ENCODE peak calls at places on chromosomes 2 and 18, in four cellular contexts. T is CD8-positive, alpha-beta T cell; A is dorsolateral prefrontal cortex; W is vagina. X is an unnamed sample.

GRCh38 chr2:110106642-110107041 is 9.0 kb downstream of the MALL start:
- DNase-seq in T (no peak), A (no peak), W (no peak), X (no peak)

GRCh38 chr18:80246656-80247402 is 485 bp downstream of the PARD6G start:
- DNase-seq in T (no peak), A (no peak), W (no peak), X (no peak)

GRCh38 chr2:80527119-80527518 is 222.6 kb upstream of the LRRTM1 start:
- DNase-seq in T (no peak), A (no peak), W (no peak), X (no peak)

GRCh38 chr2:168798888-168799410 is 3.5 kb upstream of the NOSTRIN start:
- DNase-seq in T (no peak), A (no peak), W (no peak), X (no peak)

GRCh38 chr2:144354953-144355352 is 165.0 kb downstream of the ZEB2 start:
- DNase-seq in T (no peak), A (no peak), W (no peak), X (no peak)

GRCh38 chr2:170354409-170354808 is 176.5 kb downstream of the MYO3B start:
- DNase-seq in T (no peak), A (no peak), W (no peak), X (no peak)

GRCh38 chr18:7146067-7146466 is 28.5 kb upstream of the LAMA1 start:
- DNase-seq in T (no peak), A (no peak), W (no peak), X (no peak)

GRCh38 chr2:241030333-241030680 is 31.9 kb downstream of the SNED1 start:
- DNase-seq in T (no peak), A (no peak), W (peak), X (no peak)

GRCh38 chr2:29113891-29114321 is 1.3 kb upstream of the CLIP4 start:
- DNase-seq in T (no peak), A (no peak), W (no peak), X (no peak)

GRCh38 chr2:218367415-218368149 is 10.9 kb downstream of the CATIP start:
- DNase-seq in T (peak), A (peak), W (no peak), X (peak)

GRCh38 chr18:23365602-23366001 is 87.5 kb upstream of the RIOK3 start:
- DNase-seq in T (no peak), A (no peak), W (no peak), X (no peak)

GRCh38 chr2:102141011-102141914 is 1.3 kb upstream of the IL1R1 start:
- DNase-seq in T (no peak), A (no peak), W (no peak), X (no peak)

GRCh38 chr18:52340466-52341378 is 725 bp downstream of the DCC start:
- DNase-seq in T (no peak), A (peak), W (no peak), X (peak)

GRCh38 chr2:140316345-140316744 is 1536.2 kb upstream of the NXPH2 start:
- DNase-seq in T (no peak), A (no peak), W (no peak), X (no peak)

GRCh38 chr2:160533482-160533881 is 39.9 kb upstream of the RBMS1 start:
- DNase-seq in T (no peak), A (no peak), W (no peak), X (no peak)

GRCh38 chr2:44450806-44451205 is 89.1 kb downstream of the CAMKMT start:
- DNase-seq in T (no peak), A (no peak), W (no peak), X (no peak)

GRCh38 chr2:226678422-226678821 is 121.2 kb downstream of the IRS1 start:
- DNase-seq in T (no peak), A (no peak), W (no peak), X (no peak)

GRCh38 chr2:234679766-234680687 is 183.1 kb upstream of the ARL4C start:
- DNase-seq in T (no peak), A (no peak), W (no peak), X (no peak)

GRCh38 chr2:126976721-126977328 is 78.1 kb downstream of the TEX51 start:
- DNase-seq in T (no peak), A (no peak), W (no peak), X (no peak)

GRCh38 chr18:42086288-42086687 is 131.3 kb downstream of the PIK3C3 start:
- DNase-seq in T (no peak), A (no peak), W (no peak), X (no peak)

GRCh38 chr2:100321181-100321880 is 970 bp downstream of the LONRF2 start:
- DNase-seq in T (no peak), A (no peak), W (no peak), X (peak)

GRCh38 chr2:191617589-191617988 is 60.3 kb upstream of the NABP1 start:
- DNase-seq in T (peak), A (no peak), W (no peak), X (no peak)

GRCh38 chr2:112634153-112634873 is 11.4 kb upstream of the SLC20A1 start:
- DNase-seq in T (no peak), A (no peak), W (no peak), X (no peak)

GRCh38 chr2:31256611-31257382 is 22.8 kb downstream of the EHD3 start:
- DNase-seq in T (no peak), A (no peak), W (no peak), X (no peak)

GRCh38 chr2:71935291-71935848 is 212.3 kb downstream of the CYP26B1 start:
- DNase-seq in T (no peak), A (no peak), W (no peak), X (no peak)

GRCh38 chr2:168723494-168723893 is 78.9 kb upstream of the NOSTRIN start:
- DNase-seq in T (no peak), A (no peak), W (no peak), X (no peak)

GRCh38 chr18:25175558-25175957 is 176.4 kb downstream of the ZNF521 start:
- DNase-seq in T (no peak), A (no peak), W (no peak), X (no peak)

GRCh38 chr2:11368059-11368572 is 23.7 kb upstream of the ROCK2 start:
- DNase-seq in T (no peak), A (no peak), W (no peak), X (peak)

GRCh38 chr2:106094101-106094860 is 99.8 kb downstream of the UXS1 start:
- DNase-seq in T (peak), A (no peak), W (no peak), X (no peak)

GRCh38 chr2:27705851-27706622 is 42.3 kb downstream of the SLC4A1AP start:
- DNase-seq in T (no peak), A (no peak), W (no peak), X (no peak)

GRCh38 chr2:36594849-36595248 is 3.1 kb downstream of the FEZ2 start:
- DNase-seq in T (no peak), A (no peak), W (no peak), X (no peak)

GRCh38 chr2:132424526-132425121 is 8.0 kb downstream of the GPR39 start:
- DNase-seq in T (no peak), A (no peak), W (no peak), X (no peak)

GRCh38 chr2:232931636-232932035 is 61.6 kb downstream of the SNORC start:
- DNase-seq in T (no peak), A (no peak), W (no peak), X (no peak)

GRCh38 chr2:28390857-28391563 is 1.6 kb upstream of the FOSL2 start:
- DNase-seq in T (no peak), A (no peak), W (no peak), X (peak)

GRCh38 chr18:28834889-28835288 is 658.0 kb upstream of the CDH2 start:
- DNase-seq in T (no peak), A (no peak), W (no peak), X (no peak)

GRCh38 chr18:45916302-45916701 is 50.8 kb downstream of the EPG5 start:
- DNase-seq in T (no peak), A (no peak), W (no peak), X (no peak)

GRCh38 chr2:51620830-51621229 is 588.9 kb upstream of the NRXN1 start:
- DNase-seq in T (no peak), A (no peak), W (no peak), X (no peak)

GRCh38 chr2:166335284-166335683 is 40.5 kb downstream of the SCN9A start:
- DNase-seq in T (no peak), A (no peak), W (no peak), X (no peak)

GRCh38 chr2:163011035-163011434 is 172.5 kb upstream of the KCNH7 start:
- DNase-seq in T (no peak), A (no peak), W (no peak), X (no peak)

DNA sequence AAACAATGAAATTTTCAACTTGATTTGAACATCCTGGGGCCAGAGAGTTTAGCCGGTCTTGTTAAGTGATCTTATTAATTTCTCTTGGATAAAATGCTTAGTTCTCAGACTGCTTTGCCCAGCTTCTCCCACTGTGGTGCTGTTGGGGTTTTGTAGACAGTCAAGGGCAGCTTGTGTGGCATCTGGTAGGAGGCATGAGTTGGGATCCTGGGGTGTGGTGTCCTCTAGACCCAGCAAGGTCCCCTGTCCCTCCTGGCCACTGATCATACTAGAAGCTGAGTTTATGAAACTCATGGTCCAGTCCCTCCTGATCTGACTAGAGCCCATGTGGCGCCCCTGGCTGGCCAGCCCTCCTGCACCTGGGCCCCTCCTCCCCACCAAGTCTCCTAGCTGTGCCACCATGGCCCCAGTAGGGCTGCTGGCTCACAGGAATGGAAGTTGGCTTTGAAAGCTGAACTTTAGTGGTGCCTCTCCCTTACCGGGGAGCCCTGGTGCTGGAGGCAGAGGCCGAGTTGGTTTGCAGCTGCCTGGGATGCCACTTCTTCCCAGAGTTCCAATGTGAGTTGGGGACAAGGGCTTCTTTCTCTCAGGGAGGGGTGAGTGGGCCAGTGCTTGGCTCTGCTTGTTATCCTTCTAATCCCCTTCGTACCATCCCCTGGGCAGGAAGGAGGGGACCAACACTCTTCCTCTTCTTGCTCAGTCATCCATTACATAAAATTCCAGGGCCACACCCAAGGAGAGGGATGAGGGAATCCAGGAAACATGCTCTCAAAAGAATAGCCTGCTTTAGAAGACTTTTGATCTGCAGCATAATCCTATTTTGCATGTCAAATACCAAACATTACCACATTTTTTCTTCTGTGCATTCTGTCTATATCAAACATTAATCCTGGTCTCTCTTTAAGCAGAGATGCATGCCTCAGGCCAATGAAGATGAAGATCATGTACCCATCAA is 37.5 kb upstream of the HAAO start:
- DNase-seq in T (no peak), A (no peak), W (peak), X (no peak)
- H3K27ac ChIP-seq in T (no peak), A (no peak), W (peak), X (no peak)

DNA sequence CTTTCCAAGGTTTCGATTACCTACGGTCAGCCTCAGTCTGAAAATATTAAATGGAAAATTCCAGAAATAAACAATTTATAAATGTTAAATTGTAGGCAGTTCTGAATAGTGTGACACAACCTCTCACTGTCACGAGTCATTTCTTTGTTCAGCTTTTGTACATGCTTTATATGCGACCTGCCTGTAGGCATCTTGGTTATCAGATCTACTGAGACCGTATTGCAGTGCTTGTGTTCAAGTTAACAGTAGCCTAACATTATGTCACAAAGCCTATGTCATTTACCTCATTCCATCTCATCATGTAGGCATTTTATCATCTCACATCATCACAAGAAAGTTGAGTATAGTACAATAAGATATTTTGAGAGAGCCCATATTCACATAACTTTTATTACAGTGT is 77.3 kb downstream of the LYPD6B start:
- DNase-seq in T (no peak), A (no peak), W (no peak), X (no peak)
- H3K27ac ChIP-seq in T (no peak), A (no peak), W (no peak), X (no peak)

GRCh38 chr18:68713791-68714190 is 1.1 kb downstream of the TMX3 start:
- DNase-seq in T (no peak), A (no peak), W (no peak), X (no peak)
- H3K27ac ChIP-seq in T (peak), A (no peak), W (peak), X (no peak)

GRCh38 chr18:31099490-31100230 is 2.6 kb downstream of the DSC2 start:
- DNase-seq in T (no peak), A (no peak), W (no peak), X (no peak)

GRCh38 chr18:31101148-31102019 is 837 bp downstream of the DSC2 start:
- DNase-seq in T (no peak), A (peak), W (no peak), X (no peak)

GRCh38 chr18:31102020-31102684 is at the start of gene DSC2:
- DNase-seq in T (no peak), A (no peak), W (no peak), X (no peak)

GRCh38 chr18:31098878-31099277 is 3.3 kb downstream of the DSC2 start:
- DNase-seq in T (no peak), A (no peak), W (no peak), X (no peak)

DNA sequence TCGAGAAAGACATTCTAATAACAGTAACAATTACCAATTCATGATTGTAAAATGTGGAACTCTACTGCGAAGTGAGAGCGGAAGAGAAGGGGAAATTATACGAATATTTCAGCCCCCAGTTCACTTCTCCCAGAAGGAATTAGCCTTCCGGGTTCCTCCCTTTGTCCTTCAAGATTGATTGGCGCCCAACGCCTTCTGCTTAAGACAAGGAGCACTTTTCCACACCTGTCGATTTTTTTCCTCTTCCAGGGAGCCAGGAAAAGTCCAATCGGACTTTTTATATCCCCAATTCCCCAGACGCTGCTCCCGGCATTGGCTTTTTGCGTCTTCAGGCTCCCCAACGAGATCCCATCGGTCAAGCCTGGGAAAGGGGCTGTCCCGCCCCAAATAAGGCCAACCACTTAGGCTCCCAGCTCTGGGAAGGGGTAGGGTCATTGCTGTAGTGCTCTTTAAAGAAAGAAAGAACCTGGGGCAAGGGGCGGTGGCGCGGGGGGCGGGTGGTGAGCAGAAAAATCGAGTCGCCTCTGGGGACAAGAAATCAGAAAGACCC is 1.5 kb downstream of the DSC2 start:
- DNase-seq in T (no peak), A (no peak), W (no peak), X (no peak)
- H3K27ac ChIP-seq in T (no peak), A (peak), W (peak), X (no peak)

GRCh38 chr2:46335404-46335965 is 38.3 kb downstream of the EPAS1 start:
- DNase-seq in T (no peak), A (no peak), W (no peak), X (peak)
- H3K27ac ChIP-seq in T (no peak), A (peak), W (peak), X (peak)

GRCh38 chr2:8628179-8628869 is 53.5 kb upstream of the ID2 start:
- DNase-seq in T (no peak), A (no peak), W (no peak), X (no peak)

GRCh38 chr2:8627019-8627691 is 54.7 kb upstream of the ID2 start:
- DNase-seq in T (no peak), A (no peak), W (no peak), X (no peak)

GRCh38 chr2:8627692-8628085 is 54.2 kb upstream of the ID2 start:
- DNase-seq in T (no peak), A (no peak), W (no peak), X (no peak)

GRCh38 chr2:8629402-8629801 is 52.5 kb upstream of the ID2 start:
- DNase-seq in T (no peak), A (no peak), W (no peak), X (no peak)

GRCh38 chr2:8628870-8629209 is 53.0 kb upstream of the ID2 start:
- DNase-seq in T (no peak), A (no peak), W (no peak), X (no peak)
- H3K27ac ChIP-seq in T (no peak), A (no peak), W (no peak), X (no peak)

DNA sequence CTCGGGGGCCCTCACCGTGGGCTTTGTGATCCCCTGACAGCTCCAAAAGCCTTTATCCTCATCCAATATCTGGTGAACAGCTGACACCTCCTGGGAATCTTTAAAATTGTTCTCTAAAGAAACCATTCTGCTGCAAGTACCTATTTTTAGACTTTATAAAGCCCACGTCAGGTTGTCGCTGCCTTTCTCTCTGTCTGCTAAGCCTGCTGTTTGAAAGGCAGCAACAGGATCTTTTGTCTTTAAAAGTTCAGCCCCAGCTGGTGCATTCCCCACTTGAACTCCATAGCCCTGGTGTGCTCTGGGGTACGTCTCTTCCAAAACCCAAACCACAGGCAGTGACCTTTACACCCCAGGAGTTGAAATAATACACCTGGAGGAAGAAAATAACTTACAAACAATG is 145.0 kb downstream of the NEDD4L start:
- DNase-seq in T (no peak), A (no peak), W (no peak), X (no peak)
- H3K27ac ChIP-seq in T (no peak), A (no peak), W (no peak), X (peak)

GRCh38 chr18:61470111-61470673 is 137.0 kb downstream of the CDH20 start:
- DNase-seq in T (no peak), A (no peak), W (no peak), X (no peak)
- H3K27ac ChIP-seq in T (no peak), A (no peak), W (no peak), X (no peak)

DNA sequence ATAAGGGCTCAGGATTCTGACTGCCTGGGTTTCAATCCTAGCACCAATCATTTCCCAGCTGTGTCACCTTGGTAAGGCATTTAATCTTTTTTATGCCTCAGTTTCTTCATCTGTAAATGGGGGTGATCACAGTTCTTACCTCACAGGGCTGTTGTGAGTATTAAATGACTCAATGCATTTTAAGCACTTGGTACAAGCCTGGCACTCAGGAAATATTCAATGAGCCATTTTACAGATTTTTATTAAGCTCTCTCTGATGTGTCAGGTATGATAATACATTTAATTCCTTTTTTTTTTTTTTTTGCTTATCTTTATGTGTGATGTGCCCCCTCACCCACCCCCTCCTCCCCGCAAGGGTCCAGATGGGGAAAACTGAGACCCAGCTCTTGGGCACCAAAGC is 12.0 kb downstream of the SPEG start:
- DNase-seq in T (no peak), A (no peak), W (no peak), X (no peak)
- H3K27ac ChIP-seq in T (no peak), A (no peak), W (peak), X (no peak)

X was measured in caudate nucleus.